ENCODE peak calls at places on chromosomes 6 and 20, in five cellular contexts. K is GM23248, W is HCT116, H is H9, B is aorta. D is an unnamed sample.

GRCh38 chr6:1885576-1886003 is 275.9 kb downstream of the FOXC1 start:
- DNase-seq in H (no peak), W (no peak), K (no peak), B (no peak), D (no peak)

GRCh38 chr6:13927203-13927602 is 2.5 kb downstream of the RNF182 start:
- DNase-seq in W (no peak), B (no peak), H (no peak), K (no peak), D (no peak)

GRCh38 chr6:16700202-16700997 is 60.9 kb downstream of the ATXN1 start:
- DNase-seq in B (no peak), W (no peak), H (no peak), K (no peak), D (no peak)

GRCh38 chr6:12422848-12423247 is 132.7 kb downstream of the EDN1 start:
- DNase-seq in B (peak), H (no peak), W (no peak), K (peak), D (no peak)

GRCh38 chr20:1301031-1301529 is 27.9 kb downstream of the SDCBP2 start:
- DNase-seq in W (peak), K (peak), B (no peak), H (peak), D (no peak)

GRCh38 chr6:25303234-25303633 is 24.1 kb downstream of the CARMIL1 start:
- DNase-seq in B (no peak), H (no peak), K (no peak), W (no peak), D (no peak)

GRCh38 chr20:38692436-38693411 is 31.6 kb upstream of the SLC32A1 start:
- DNase-seq in H (peak), K (peak), W (peak), B (peak), D (peak)

GRCh38 chr6:15987569-15987968 is 141.3 kb upstream of the MYLIP start:
- DNase-seq in B (no peak), K (no peak), W (no peak), H (peak), D (peak)

GRCh38 chr6:124233221-124233620 is 429.6 kb downstream of the NKAIN2 start:
- DNase-seq in W (no peak), B (no peak), K (no peak), H (no peak), D (no peak)

GRCh38 chr20:21302645-21303060 is 478 bp upstream of the XRN2 start:
- DNase-seq in H (no peak), W (no peak), B (no peak), K (no peak), D (no peak)

GRCh38 chr6:142376115-142376514 is 74.3 kb downstream of the ADGRG6 start:
- DNase-seq in B (no peak), K (no peak), H (no peak), W (no peak), D (no peak)

GRCh38 chr6:157996918-157997702 is 15.4 kb downstream of the SYNJ2 start:
- DNase-seq in H (no peak), B (no peak), W (no peak), K (no peak), D (no peak)

GRCh38 chr6:144335914-144336313 is 50.8 kb downstream of the UTRN start:
- DNase-seq in K (no peak), B (no peak), H (no peak), W (peak), D (no peak)

GRCh38 chr6:16216501-16217155 is 21.8 kb upstream of the GMPR start:
- DNase-seq in W (no peak), B (no peak), H (no peak), K (peak), D (no peak)

GRCh38 chr6:6781172-6781876 is 192.8 kb downstream of the LY86 start:
- DNase-seq in W (peak), K (peak), H (no peak), B (peak), D (peak)

GRCh38 chr6:41073968-41074691 is 1.4 kb downstream of the NFYA start:
- DNase-seq in B (no peak), H (no peak), W (no peak), K (peak), D (no peak)

GRCh38 chr6:73792738-73793137 is 96.7 kb downstream of the CD109 start:
- DNase-seq in W (no peak), H (no peak), K (no peak), B (no peak), D (no peak)

GRCh38 chr6:38805682-38806081 is 90.6 kb downstream of the DNAH8 start:
- DNase-seq in H (no peak), W (no peak), B (no peak), K (no peak), D (no peak)

GRCh38 chr20:16806886-16807285 is 58.7 kb downstream of the OTOR start:
- DNase-seq in W (no peak), K (no peak), H (no peak), B (no peak), D (no peak)

GRCh38 chr6:140462495-140463311 is 1088.3 kb upstream of the CITED2 start:
- DNase-seq in B (no peak), K (peak), W (peak), H (no peak), D (no peak)

GRCh38 chr6:125952764-125953501 is 3.6 kb upstream of the HINT3 start:
- DNase-seq in W (no peak), B (no peak), K (peak), H (peak), D (no peak)

GRCh38 chr6:46815130-46815529 is 21.9 kb downstream of the MEP1A start:
- DNase-seq in B (no peak), K (no peak), H (no peak), W (peak), D (no peak)

GRCh38 chr20:17928633-17929311 is 39.8 kb downstream of the SNX5 start:
- DNase-seq in H (no peak), K (no peak), B (no peak), W (no peak), D (no peak)

GRCh38 chr20:23091741-23092408 is 5.8 kb upstream of the CD93 start:
- DNase-seq in K (no peak), H (no peak), W (no peak), B (no peak), D (no peak)

GRCh38 chr20:20457392-20458126 is 89.7 kb downstream of the INSM1 start:
- DNase-seq in H (no peak), W (no peak), K (peak), B (no peak), D (no peak)

GRCh38 chr6:111586554-111586953 is 19.1 kb downstream of the TRAF3IP2 start:
- DNase-seq in B (no peak), K (no peak), H (no peak), W (no peak), D (no peak)
- H3K27ac ChIP-seq in B (no peak), K (peak), H (no peak), W (no peak), D (no peak)

GRCh38 chr20:49459684-49460083 is 22.8 kb downstream of the KCNB1 start:
- DNase-seq in B (no peak), H (no peak), W (no peak), K (no peak), D (no peak)
- H3K27ac ChIP-seq in B (no peak), H (no peak), W (no peak), K (no peak), D (peak)

GRCh38 chr20:12057778-12058177 is 140.1 kb downstream of the BTBD3 start:
- DNase-seq in H (peak), K (no peak), B (no peak), W (no peak), D (no peak)
- H3K27ac ChIP-seq in H (no peak), K (no peak), B (no peak), W (no peak), D (no peak)

GRCh38 chr20:37516697-37517370 is 4.2 kb upstream of the NNAT start:
- DNase-seq in K (no peak), W (no peak), H (no peak), B (no peak), D (no peak)
- H3K27ac ChIP-seq in K (no peak), W (no peak), H (no peak), B (no peak), D (no peak)

DNA sequence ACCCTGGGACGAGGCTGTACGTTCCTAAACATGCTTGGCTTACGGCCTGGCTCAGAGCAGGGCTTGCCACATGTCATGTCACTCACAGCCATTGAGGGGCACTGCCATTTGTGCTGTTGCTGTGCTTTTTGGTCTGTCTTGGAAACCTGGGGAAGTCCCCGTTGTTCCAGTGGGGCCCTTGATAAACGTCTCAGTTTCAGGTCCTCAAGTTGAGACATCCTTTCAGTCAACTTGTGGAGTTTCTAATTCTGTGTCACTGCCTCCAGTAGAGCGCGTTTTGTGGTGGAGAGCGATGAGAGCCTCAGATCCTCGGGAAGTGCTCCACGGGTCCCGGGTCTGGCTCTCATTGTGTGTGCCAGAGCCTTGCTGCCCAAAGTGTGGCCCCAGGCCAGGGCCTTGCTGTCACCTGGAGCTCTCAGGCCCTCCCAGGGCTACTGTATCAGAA is 43.0 kb upstream of the CCR6 start:
- DNase-seq in H (no peak), B (no peak), W (no peak), K (no peak), D (no peak)
- H3K27ac ChIP-seq in H (no peak), B (no peak), W (no peak), K (no peak), D (no peak)

GRCh38 chr6:21808045-21808470 is 214.5 kb downstream of the SOX4 start:
- DNase-seq in H (no peak), B (no peak), W (no peak), K (peak), D (no peak)
- H3K27ac ChIP-seq in H (no peak), B (no peak), W (no peak), K (peak), D (no peak)

GRCh38 chr6:3759656-3760245 is 8.2 kb upstream of the PXDC1 start:
- DNase-seq in W (no peak), H (no peak), B (no peak), K (peak), D (no peak)
- H3K27ac ChIP-seq in W (no peak), H (no peak), B (peak), K (peak), D (no peak)

DNA sequence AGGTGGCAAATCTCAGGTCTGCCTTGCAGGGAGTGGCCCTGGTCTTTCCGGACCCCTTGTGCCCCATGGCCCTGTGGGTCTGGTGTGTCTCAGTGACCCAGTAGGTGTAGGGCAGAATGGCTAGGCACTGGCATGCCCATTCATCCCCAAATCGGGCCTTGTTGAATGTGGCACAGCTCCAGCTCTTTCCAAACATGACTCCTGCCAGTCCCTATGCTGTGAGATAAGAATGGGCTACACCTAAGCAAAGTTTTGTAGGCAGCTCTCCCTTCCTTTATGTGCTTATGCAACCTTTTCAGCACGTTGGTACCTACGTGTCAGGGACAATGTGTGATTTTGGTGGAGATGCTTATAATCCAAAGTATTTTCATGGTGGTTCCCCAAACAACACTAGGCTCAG is 33.9 kb downstream of the FOXO3 start:
- DNase-seq in H (no peak), B (no peak), K (no peak), W (no peak), D (no peak)
- H3K27ac ChIP-seq in H (no peak), B (peak), K (no peak), W (no peak), D (peak)

GRCh38 chr20:56952258-56952929 is 314.0 kb downstream of the BMP7 start:
- DNase-seq in H (no peak), W (no peak), B (no peak), K (peak), D (no peak)

GRCh38 chr20:56957737-56958553 is 308.5 kb downstream of the BMP7 start:
- DNase-seq in H (no peak), W (no peak), B (no peak), K (no peak), D (no peak)

GRCh38 chr20:56953055-56953586 is 313.3 kb downstream of the BMP7 start:
- DNase-seq in W (no peak), H (no peak), K (no peak), B (no peak), D (no peak)

GRCh38 chr20:56956536-56956935 is 309.9 kb downstream of the BMP7 start:
- DNase-seq in K (no peak), W (no peak), H (no peak), B (no peak), D (no peak)

GRCh38 chr20:56955673-56956072 is 310.8 kb downstream of the BMP7 start:
- DNase-seq in B (no peak), H (no peak), W (no peak), K (no peak), D (no peak)
- H3K27ac ChIP-seq in B (no peak), H (no peak), W (no peak), K (no peak), D (no peak)

DNA sequence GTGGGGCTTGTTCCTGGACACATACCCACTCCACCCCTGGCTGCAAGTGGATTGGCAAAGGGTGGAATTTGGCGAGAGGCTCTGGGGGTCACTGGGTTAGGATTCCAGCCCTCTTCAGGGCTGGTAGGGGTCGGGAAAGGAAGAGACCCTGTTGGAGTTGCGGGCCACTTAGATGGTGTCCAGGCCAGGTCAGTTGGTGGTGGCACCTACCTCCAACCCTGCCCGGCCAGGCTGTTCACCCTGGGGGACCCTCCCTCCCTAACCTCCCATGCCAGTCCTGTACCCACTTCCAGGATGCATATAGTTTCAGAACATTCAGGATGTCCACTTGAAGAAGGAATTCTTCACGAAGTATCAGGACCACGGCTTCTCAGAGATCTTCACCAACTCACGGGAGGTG is 21.0 kb downstream of the CAPN11 start:
- DNase-seq in H (no peak), K (no peak), W (no peak), B (no peak), D (no peak)
- H3K27ac ChIP-seq in H (no peak), K (no peak), W (no peak), B (no peak), D (no peak)